ENCODE peak calls at places on chromosomes 6 and 20, in ten cellular contexts. J is B cell, N is cardiac muscle cell, T is nephron progenitor cell, L is A673, E is RWPE1, G is fibroblast of lung, A is choroid plexus epithelial cell, O is cardiac fibroblast, H is tibial nerve. C is an unnamed sample.
A peak's percentile ranks its signal among the peaks of the same experiment; 100 is the strongest.

GRCh38 chr20:18567739-18568091 is 483 bp downstream of the SMIM26 start:
- DNase-seq in N (no peak), G (peak; percentile 9), E (no peak), T (no peak), L (no peak), J (no peak), O (no peak), A (peak; percentile 22), H (no peak), C (no peak)

GRCh38 chr6:37524025-37524647 is 24.4 kb upstream of the CCDC167 start:
- DNase-seq in L (no peak), O (no peak), E (no peak), T (no peak), A (peak; percentile 42), J (no peak), N (no peak), G (peak; percentile 53), H (no peak), C (no peak)

GRCh38 chr6:21392177-21392576 is 201.4 kb upstream of the SOX4 start:
- DNase-seq in E (no peak), H (no peak), A (no peak), T (no peak), N (no peak), J (no peak), G (no peak), L (no peak), O (no peak), C (no peak)

GRCh38 chr6:104187616-104188015 is 672.1 kb downstream of the HACE1 start:
- DNase-seq in G (no peak), E (no peak), O (no peak), J (no peak), A (no peak), N (no peak), L (peak; percentile 12), H (no peak), T (no peak), C (no peak)

GRCh38 chr6:79335133-79335674 is 100.7 kb upstream of the HMGN3 start:
- DNase-seq in E (no peak), T (no peak), H (no peak), N (peak; percentile 13), G (no peak), L (no peak), O (peak; percentile 2), A (peak; percentile 31), J (no peak), C (peak; percentile 24)

GRCh38 chr20:872855-873520 is 39.5 kb downstream of the FAM110A start:
- DNase-seq in J (no peak), O (no peak), G (no peak), L (no peak), H (no peak), A (no peak), N (no peak), T (peak; percentile 41), E (no peak), C (no peak)

GRCh38 chr6:31143148-31143547 is 4.3 kb upstream of the PSORS1C2 start:
- DNase-seq in G (peak; percentile 90), A (peak; percentile 91), N (peak; percentile 91), O (peak; percentile 82), E (no peak), T (peak; percentile 53), H (peak; percentile 31), L (no peak), J (no peak), C (no peak)

GRCh38 chr6:14464049-14464448 is 346.5 kb downstream of the CD83 start:
- DNase-seq in J (no peak), A (peak; percentile 65), O (peak; percentile 67), H (no peak), L (peak; percentile 34), N (peak; percentile 48), T (no peak), G (peak; percentile 28), E (no peak), C (no peak)

GRCh38 chr6:20672038-20672437 is 137.8 kb downstream of the CDKAL1 start:
- DNase-seq in N (no peak), O (no peak), G (no peak), H (no peak), A (no peak), J (no peak), E (no peak), T (no peak), L (no peak), C (no peak)

GRCh38 chr20:35604444-35604750 is 11.2 kb upstream of the SPAG4 start:
- DNase-seq in G (no peak), N (no peak), E (no peak), O (no peak), J (no peak), A (peak; percentile 24), L (no peak), H (no peak), T (no peak), C (no peak)

GRCh38 chr6:37456126-37456525 is 23.1 kb downstream of the CMTR1 start:
- DNase-seq in H (no peak), J (no peak), L (no peak), T (no peak), G (peak; percentile 87), A (peak; percentile 36), N (peak; percentile 38), O (peak; percentile 46), E (peak; percentile 68), C (no peak)

GRCh38 chr6:16276991-16277981 is 38.9 kb downstream of the GMPR start:
- DNase-seq in T (peak; percentile 66), E (peak; percentile 91), O (peak; percentile 90), L (peak; percentile 80), H (peak; percentile 16), N (peak; percentile 89), A (peak; percentile 92), J (no peak), G (peak; percentile 94), C (peak; percentile 50)
- TF ChIP-seq CTCF in T (peak; percentile 38), E (peak; percentile 42), O (peak; percentile 59), L (peak; percentile 50), H (no peak), N (peak; percentile 69), A (peak; percentile 64), J (no peak), G (peak; percentile 57), C (peak; percentile 17)

DNA sequence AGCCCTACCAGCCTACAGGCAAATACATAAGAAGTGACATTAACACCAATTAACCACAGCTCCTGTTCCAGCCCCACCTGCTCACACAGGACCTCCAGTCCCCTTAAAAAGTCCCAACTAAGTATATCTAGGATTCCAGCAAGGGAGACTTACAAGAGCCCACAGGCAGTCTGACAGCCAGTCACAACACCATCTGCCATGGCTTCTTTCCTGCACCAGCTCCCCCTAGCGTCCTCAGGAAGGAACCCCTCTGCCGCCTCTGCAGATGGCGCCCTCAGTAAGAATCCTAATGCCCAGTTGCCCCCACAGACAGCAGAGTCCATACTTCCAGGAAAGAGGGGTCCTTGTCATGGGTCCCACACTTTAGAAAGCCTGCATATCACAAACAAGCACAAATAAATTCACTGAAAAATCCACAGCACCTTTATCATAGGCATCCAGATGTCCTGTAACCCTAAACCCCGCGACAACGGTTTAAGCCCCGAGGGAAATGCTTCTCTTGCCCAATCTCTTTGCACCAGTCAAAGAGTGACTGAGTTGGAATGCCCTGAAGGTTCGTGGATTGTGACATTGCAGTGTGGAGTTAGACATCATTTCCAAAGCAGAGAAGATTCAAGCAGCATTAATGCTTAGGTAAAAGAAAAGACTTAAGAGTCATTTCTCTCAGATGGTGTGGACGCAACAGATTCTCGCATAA is 121.9 kb downstream of the HIVEP2 start:
- DNase-seq in G (no peak), O (no peak), T (no peak), H (no peak), E (no peak), L (peak; percentile 48), N (no peak), J (no peak), A (no peak), C (no peak)
- TF ChIP-seq CTCF in G (peak; percentile 20), O (peak; percentile 25), T (no peak), H (no peak), E (no peak), L (peak; percentile 57), N (peak; percentile 27), J (peak; percentile 28), A (peak; percentile 47), C (peak; percentile 49)

GRCh38 chr6:139020689-139021088 is 7.9 kb upstream of the ABRACL start:
- DNase-seq in T (no peak), L (no peak), J (no peak), E (no peak), G (no peak), A (no peak), N (no peak), H (no peak), O (no peak), C (no peak)
- TF ChIP-seq CTCF in T (no peak), L (no peak), J (no peak), E (no peak), G (no peak), A (no peak), N (no peak), H (no peak), O (no peak), C (no peak)

GRCh38 chr6:127486934-127487333 is 27.7 kb upstream of the KIAA0408 start:
- DNase-seq in A (no peak), O (no peak), L (no peak), N (no peak), J (no peak), T (no peak), H (no peak), G (no peak), E (no peak), C (no peak)

GRCh38 chr6:127483399-127484055 is 24.3 kb upstream of the KIAA0408 start:
- DNase-seq in G (no peak), J (no peak), A (no peak), N (no peak), E (no peak), H (no peak), L (peak; percentile 14), O (no peak), T (no peak), C (no peak)

GRCh38 chr6:127481628-127482027 is 22.4 kb upstream of the KIAA0408 start:
- DNase-seq in N (peak; percentile 61), L (no peak), E (no peak), G (peak; percentile 85), T (no peak), O (peak; percentile 62), J (no peak), H (no peak), A (peak; percentile 50), C (no peak)

GRCh38 chr6:127482318-127482717 is 23.1 kb upstream of the KIAA0408 start:
- DNase-seq in L (no peak), T (no peak), A (no peak), G (no peak), J (no peak), E (no peak), H (no peak), N (no peak), O (no peak), C (no peak)

GRCh38 chr6:127484207-127484858 is 25.1 kb upstream of the KIAA0408 start:
- DNase-seq in J (no peak), E (peak; percentile 8), L (peak; percentile 40), A (peak; percentile 74), T (no peak), N (peak; percentile 49), O (peak; percentile 37), H (no peak), G (peak; percentile 80), C (peak; percentile 61)
- TF ChIP-seq CTCF in J (no peak), E (no peak), L (no peak), A (no peak), T (no peak), N (no peak), O (no peak), H (no peak), G (no peak), C (no peak)

GRCh38 chr20:44211177-44212039 is 837 bp upstream of the OSER1 start:
- DNase-seq in O (peak; percentile 59), T (no peak), E (no peak), H (no peak), J (no peak), L (no peak), N (peak; percentile 40), G (no peak), A (peak; percentile 47), C (peak; percentile 23)
- TF ChIP-seq CTCF in O (no peak), T (no peak), E (no peak), H (no peak), J (no peak), L (no peak), N (no peak), G (no peak), A (no peak), C (no peak)